ENCODE peak calls at places on chromosomes 11 and 22, in eight cellular contexts. D is stimulated activated CD4-positive, alpha-beta T cell treated with anti-CD3 and anti-CD28 coated beads, Interleukin-15, amount 100 ng/mL, for 24 hours; R is body of pancreas; P is WTC11; Y is HTR-8/SVneo; N is PC-9; I is NCI-H1694 treated with DMSO at 0.1 percent for 48 hours; A is aorta. W is an unnamed sample.

GRCh38 chr22:50206599-50206998 is 5.8 kb downstream of the SELENOO start:
- DNase-seq in I (peak; percentile 30), N (no peak), D (no peak), R (peak; percentile 27), A (no peak), P (peak; percentile 78), Y (no peak), W (no peak)

GRCh38 chr11:68997124-68997994 is 15.7 kb downstream of the MRGPRF start:
- DNase-seq in P (peak; percentile 7), Y (no peak), N (no peak), A (peak; percentile 68), R (no peak), D (no peak), I (no peak), W (no peak)

GRCh38 chr11:116357769-116358544 is 414.8 kb downstream of the BUD13 start:
- DNase-seq in Y (no peak), D (peak; percentile 4), I (no peak), N (peak; percentile 2), R (no peak), P (peak; percentile 83), A (no peak), W (no peak)

GRCh38 chr11:44623716-44624491 is 58.4 kb downstream of the CD82 start:
- DNase-seq in I (no peak), R (peak; percentile 11), Y (no peak), A (peak; percentile 64), P (no peak), N (no peak), D (no peak), W (no peak)

GRCh38 chr11:41306435-41306834 is 153.0 kb downstream of the LRRC4C start:
- DNase-seq in I (no peak), Y (no peak), D (no peak), A (no peak), N (no peak), R (no peak), P (no peak), W (no peak)

GRCh38 chr11:128407962-128408361 is 179.4 kb downstream of the ETS1 start:
- DNase-seq in N (peak; percentile 27), D (no peak), A (no peak), P (no peak), R (no peak), I (no peak), Y (no peak), W (no peak)

GRCh38 chr11:122344281-122344680 is 228.3 kb upstream of the BLID start:
- DNase-seq in A (no peak), D (no peak), I (no peak), P (no peak), R (no peak), N (no peak), Y (peak; percentile 49), W (no peak)

GRCh38 chr22:17734197-17734596 is 40.1 kb downstream of the BID start:
- DNase-seq in D (peak; percentile 48), A (no peak), P (no peak), I (no peak), Y (no peak), N (no peak), R (no peak), W (no peak)